ENCODE peak calls at places on chromosomes 4 and X, in five cellular contexts. B, M, I, X and H are unnamed samples.

GRCh38 chr4:155207534-155208257 is 740 bp upstream of the NPY2R start:
- DNase-seq in M (peak; percentile 52), I (no peak), B (no peak), X (no peak), H (peak; percentile 15)

GRCh38 chr4:56206258-56206657 is 181.0 kb downstream of the AASDH start:
- DNase-seq in M (no peak), I (no peak), B (no peak), X (no peak), H (no peak)

GRCh38 chr4:48102303-48102702 is 31.7 kb downstream of the TXK start:
- DNase-seq in X (no peak), B (no peak), M (no peak), I (no peak), H (no peak)

GRCh38 chrX:39162322-39162721 is 361.1 kb downstream of the MID1IP1 start:
- DNase-seq in M (peak; percentile 53), I (no peak), B (no peak), X (no peak), H (no peak)

GRCh38 chr4:27921236-27921635 is 1060.6 kb downstream of the STIM2 start:
- DNase-seq in M (no peak), B (no peak), I (no peak), X (no peak), H (no peak)

GRCh38 chr4:7815562-7815961 is 124.1 kb downstream of the AFAP1 start:
- DNase-seq in B (no peak), X (no peak), M (no peak), I (no peak), H (no peak)

GRCh38 chr4:54657556-54658313 is at the start of gene KIT:
- DNase-seq in M (peak; percentile 93), B (no peak), X (peak; percentile 43), I (no peak), H (no peak)

GRCh38 chrX:107673933-107674479 is 45.7 kb downstream of the PRPS1 start:
- DNase-seq in M (no peak), B (no peak), I (peak; percentile 79), X (peak; percentile 69), H (no peak)

GRCh38 chr4:189305500-189305899 is 635.2 kb upstream of the FRG1 start:
- DNase-seq in I (no peak), B (no peak), M (no peak), X (no peak), H (no peak)

GRCh38 chr4:126267689-126268088 is 952.9 kb downstream of the FAT4 start:
- DNase-seq in X (no peak), M (no peak), B (no peak), I (no peak), H (peak; percentile 0)

GRCh38 chr4:84481879-84482245 is 17.2 kb downstream of the NKX6-1 start:
- DNase-seq in B (no peak), M (peak; percentile 73), I (no peak), X (no peak), H (no peak)
- TF ChIP-seq KDM1A in B (no peak), M (no peak), I (no peak), X (no peak), H (no peak)

DNA sequence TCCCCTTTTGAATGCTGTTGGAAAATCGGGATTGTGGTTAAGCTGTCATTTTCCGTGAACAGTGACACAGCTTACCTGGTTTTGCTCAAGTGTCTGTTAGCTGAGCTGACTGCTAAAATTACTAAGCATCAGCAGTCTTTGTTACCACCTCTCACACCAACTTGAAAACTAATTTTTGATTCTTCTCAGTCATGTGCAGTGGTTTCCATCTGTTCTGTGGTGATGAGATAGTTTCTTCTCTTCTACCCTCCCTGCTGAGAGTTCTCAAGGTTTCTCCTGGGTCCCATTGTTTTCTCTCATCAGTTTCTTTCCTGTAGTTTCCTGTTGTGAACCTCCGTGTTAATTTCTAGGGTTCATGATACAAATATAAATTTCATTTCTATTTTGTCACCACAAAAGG is 225.6 kb downstream of the ARHGAP10 start:
- DNase-seq in I (no peak), X (no peak), M (no peak), B (no peak), H (no peak)
- TF ChIP-seq KDM1A in I (no peak), X (no peak), M (no peak), B (no peak), H (no peak)

DNA sequence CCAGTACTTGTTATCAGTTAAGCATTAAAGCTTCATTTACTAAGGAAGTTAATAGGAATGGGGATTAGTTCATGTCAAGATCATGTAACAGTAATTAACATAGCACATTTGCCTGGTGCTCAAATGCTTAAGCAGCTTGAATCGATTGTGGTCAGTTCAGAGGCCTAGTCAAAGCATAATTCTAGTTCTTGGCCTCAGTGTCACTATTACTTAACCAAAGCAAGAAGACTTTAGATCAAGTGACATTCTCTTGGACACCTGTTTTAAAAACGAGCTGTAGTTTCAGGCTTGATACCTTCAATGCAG is 115.2 kb upstream of the BMPR1B start:
- DNase-seq in B (no peak), I (no peak), M (no peak), X (no peak), H (no peak)
- TF ChIP-seq KDM1A in B (no peak), I (no peak), M (no peak), X (no peak), H (no peak)

GRCh38 chr4:42638993-42639392 is 17.9 kb downstream of the ATP8A1 start:
- DNase-seq in X (no peak), I (peak; percentile 92), M (no peak), B (no peak), H (no peak)
- TF ChIP-seq KDM1A in X (no peak), I (no peak), M (no peak), B (no peak), H (no peak)

DNA sequence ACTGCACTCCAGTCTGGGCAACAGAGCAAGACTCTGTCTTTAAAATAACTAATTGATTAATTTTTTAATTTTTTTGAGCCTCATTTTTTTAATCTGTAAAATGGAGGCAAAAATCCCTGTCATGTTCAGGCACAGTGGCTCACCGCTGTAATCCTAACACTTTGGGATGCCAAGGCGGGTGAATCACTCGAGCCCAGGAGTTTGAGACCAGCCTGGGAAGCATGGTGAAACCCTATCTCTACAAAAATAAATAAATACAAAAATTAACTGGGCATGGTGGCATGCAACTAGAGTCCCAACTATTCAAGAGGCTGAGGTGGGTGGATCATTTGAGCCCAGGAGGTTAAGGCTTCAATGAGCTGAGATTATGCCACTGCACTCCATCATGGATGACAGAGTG is 15.4 kb downstream of the AMTN start:
- DNase-seq in X (no peak), M (no peak), I (no peak), B (no peak), H (no peak)
- TF ChIP-seq KDM1A in X (no peak), M (no peak), I (no peak), B (no peak), H (no peak)

GRCh38 chr4:186481998-186482790 is 73.2 kb downstream of the MTNR1A start:
- DNase-seq in I (no peak), X (no peak), B (no peak), M (peak; percentile 53), H (no peak)
- TF ChIP-seq KDM1A in I (no peak), X (no peak), B (no peak), M (no peak), H (no peak)

GRCh38 chrX:46727445-46727844 is 31.5 kb downstream of the SLC9A7 start:
- DNase-seq in B (no peak), M (no peak), I (no peak), X (no peak), H (no peak)
- TF ChIP-seq KDM1A in B (no peak), M (no peak), I (no peak), X (no peak), H (no peak)

GRCh38 chr4:136934601-136935000 is 597.7 kb downstream of the PCDH18 start:
- DNase-seq in M (no peak), I (no peak), X (no peak), B (no peak), H (no peak)
- TF ChIP-seq KDM1A in M (no peak), I (no peak), X (no peak), B (no peak), H (no peak)

GRCh38 chr4:78056265-78057129 is 626 bp upstream of the FRAS1 start:
- DNase-seq in X (peak; percentile 28), I (no peak), B (peak; percentile 92), M (peak; percentile 84), H (peak; percentile 61)
- TF ChIP-seq KDM1A in X (no peak), I (no peak), B (no peak), M (no peak), H (no peak)

DNA sequence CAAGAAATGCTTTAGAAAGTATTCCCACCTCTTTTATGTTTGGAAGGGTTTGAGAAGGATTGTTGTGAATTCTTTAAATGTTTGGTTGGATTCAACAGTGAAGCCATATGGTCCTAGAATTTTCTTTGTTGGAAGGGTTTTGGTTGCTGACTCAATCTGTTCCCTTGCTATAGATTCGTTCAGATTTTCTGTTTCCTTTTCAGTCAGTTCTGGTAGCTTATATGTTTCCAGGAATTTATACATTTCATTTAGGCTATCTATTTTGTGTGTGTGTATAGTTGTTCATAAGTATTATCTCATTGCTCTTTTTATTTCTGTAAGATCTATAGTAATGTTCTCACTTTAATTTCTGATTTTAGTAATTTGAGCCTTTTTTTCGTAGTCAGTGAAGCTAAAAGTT is 114.4 kb downstream of the MSN start:
- DNase-seq in X (no peak), M (no peak), B (no peak), I (no peak), H (no peak)
- TF ChIP-seq KDM1A in X (no peak), M (no peak), B (no peak), I (no peak), H (no peak)